ENCODE peak calls at places on chromosome 11, in five cellular contexts. F, T, N, M and I are unnamed samples.
A peak's percentile ranks its signal among the peaks of the same experiment; 100 is the strongest.

GRCh38 chr11:11531127-11531526 is 90.7 kb downstream of the GALNT18 start:
- DNase-seq in M (no peak), N (no peak), T (no peak), F (no peak), I (no peak)

GRCh38 chr11:126647735-126648134 is 292.2 kb downstream of the ST3GAL4 start:
- DNase-seq in N (no peak), F (peak; percentile 67), T (peak; percentile 87), M (no peak), I (no peak)

GRCh38 chr11:120186799-120187591 is 23.8 kb upstream of the OAF start:
- DNase-seq in N (no peak), M (no peak), F (no peak), T (peak; percentile 43), I (peak; percentile 50)

GRCh38 chr11:67265633-67266423 is 445 bp upstream of the GRK2 start:
- DNase-seq in N (peak; percentile 88), T (peak; percentile 85), M (peak; percentile 85), F (no peak), I (no peak)

GRCh38 chr11:61187505-61188130 is 15.7 kb upstream of the PGA3 start:
- DNase-seq in M (peak; percentile 71), T (peak; percentile 87), F (peak; percentile 51), N (peak; percentile 76), I (peak; percentile 60)

GRCh38 chr11:68269414-68270081 is 2.2 kb downstream of the C11orf24 start:
- DNase-seq in N (no peak), M (no peak), T (peak; percentile 81), F (no peak), I (no peak)

GRCh38 chr11:33723238-33723881 is 12.9 kb downstream of the CD59 start:
- DNase-seq in N (no peak), F (peak; percentile 97), M (no peak), T (peak; percentile 82), I (no peak)

GRCh38 chr11:2385156-2386151 is 8.3 kb downstream of the CD81 start:
- DNase-seq in N (no peak), M (no peak), T (no peak), F (no peak), I (peak; percentile 36)

GRCh38 chr11:27621440-27622161 is 78.7 kb downstream of the BDNF start:
- DNase-seq in N (no peak), T (peak; percentile 53), M (no peak), F (peak; percentile 42), I (no peak)